ENCODE peak calls at places on chromosomes 1 and 21, in four cellular contexts. L, M, R and Q are unnamed samples.

GRCh38 chr1:206725053-206725963 is 40.6 kb downstream of the MAPKAPK2 start:
- DNase-seq in L (no peak), M (no peak), R (no peak), Q (no peak)

GRCh38 chr1:183804916-183805734 is at the start of gene RGL1:
- DNase-seq in L (peak; percentile 25), M (peak; percentile 83), R (no peak), Q (peak; percentile 81)

GRCh38 chr1:110916669-110917306 is 43.8 kb downstream of the CD53 start:
- DNase-seq in L (peak; percentile 15), M (no peak), R (no peak), Q (no peak)

GRCh38 chr1:24966724-24967346 is 36.8 kb upstream of the RUNX3 start:
- DNase-seq in L (no peak), M (no peak), R (peak; percentile 71), Q (no peak)

GRCh38 chr1:100903777-100904176 is 7.9 kb downstream of the SLC30A7 start:
- DNase-seq in L (no peak), M (no peak), R (no peak), Q (no peak)

GRCh38 chr1:224201336-224201735 is 18.3 kb downstream of the DEGS1 start:
- DNase-seq in L (no peak), M (no peak), R (no peak), Q (no peak)

GRCh38 chr1:15214507-15214906 is 32.5 kb upstream of the FHAD1 start:
- DNase-seq in L (no peak), M (peak; percentile 91), R (peak; percentile 8), Q (no peak)

GRCh38 chr1:96987186-96987703 is 265.7 kb downstream of the PTBP2 start:
- DNase-seq in L (no peak), M (no peak), R (no peak), Q (no peak)

GRCh38 chr1:21510113-21510493 is 880 bp downstream of the ALPL start:
- DNase-seq in L (no peak), M (no peak), R (no peak), Q (no peak)

GRCh38 chr1:78825561-78825960 is 175.9 kb downstream of the IFI44 start:
- DNase-seq in L (no peak), M (no peak), R (no peak), Q (no peak)

GRCh38 chr1:223486366-223486765 is 93.2 kb downstream of the CCDC185 start:
- DNase-seq in L (no peak), M (no peak), R (no peak), Q (peak; percentile 23)

GRCh38 chr1:77832889-77833288 is 53.4 kb downstream of the MIGA1 start:
- DNase-seq in L (no peak), M (no peak), R (peak; percentile 96), Q (no peak)

GRCh38 chr1:182301467-182302198 is 90.0 kb downstream of the GLUL start:
- DNase-seq in L (no peak), M (no peak), R (peak; percentile 31), Q (no peak)

GRCh38 chr1:203197625-203198024 is 11.1 kb upstream of the CHI3L1 start:
- DNase-seq in L (no peak), M (no peak), R (peak; percentile 67), Q (peak; percentile 13)

GRCh38 chr1:158251160-158251559 is 3.1 kb upstream of the CD1A start:
- DNase-seq in L (no peak), M (no peak), R (no peak), Q (no peak)

GRCh38 chr1:37415611-37416244 is 58.7 kb upstream of the ZC3H12A start:
- DNase-seq in L (no peak), M (no peak), R (no peak), Q (no peak)

GRCh38 chr1:243883551-243883950 is 33.5 kb upstream of the AKT3 start:
- DNase-seq in L (no peak), M (no peak), R (no peak), Q (no peak)

GRCh38 chr1:220123889-220124288 is 30.0 kb downstream of the IARS2 start:
- DNase-seq in L (no peak), M (no peak), R (no peak), Q (no peak)

GRCh38 chr1:99766378-99766800 is at the start of gene FRRS1:
- DNase-seq in L (peak; percentile 64), M (peak; percentile 58), R (peak; percentile 14), Q (peak; percentile 68)

GRCh38 chr1:27430903-27431653 is 38.7 kb downstream of the GPR3 start:
- DNase-seq in L (no peak), M (no peak), R (no peak), Q (peak; percentile 51)

GRCh38 chr1:3685906-3686305 is 33.6 kb downstream of the TP73 start:
- DNase-seq in L (no peak), M (no peak), R (no peak), Q (no peak)

GRCh38 chr1:44609412-44609767 is 64.9 kb downstream of the TMEM53 start:
- DNase-seq in L (no peak), M (peak; percentile 67), R (no peak), Q (peak; percentile 34)

GRCh38 chr1:241499910-241500309 is 19.6 kb downstream of the FH start:
- DNase-seq in L (no peak), M (no peak), R (no peak), Q (no peak)

GRCh38 chr1:240965581-240966091 is 353.7 kb upstream of the GREM2 start:
- DNase-seq in L (no peak), M (no peak), R (no peak), Q (no peak)

GRCh38 chr1:39086386-39087108 is 60.4 kb downstream of the NDUFS5 start:
- DNase-seq in L (no peak), M (peak; percentile 35), R (no peak), Q (no peak)

GRCh38 chr21:22120616-22121266 is 1122.5 kb downstream of the NCAM2 start:
- DNase-seq in L (no peak), M (no peak), R (no peak), Q (no peak)

GRCh38 chr21:46222436-46223116 is 6.0 kb downstream of the LSS start:
- DNase-seq in L (no peak), M (no peak), R (no peak), Q (no peak)

GRCh38 chr1:239722080-239722479 is 335.7 kb downstream of the CHRM3 start:
- DNase-seq in L (no peak), M (no peak), R (no peak), Q (no peak)

GRCh38 chr1:15707239-15707940 is 23.3 kb downstream of the PLEKHM2 start:
- DNase-seq in L (no peak), M (no peak), R (no peak), Q (no peak)

GRCh38 chr1:208219659-208220282 is 24.4 kb downstream of the PLXNA2 start:
- DNase-seq in L (no peak), M (peak; percentile 73), R (no peak), Q (peak; percentile 86)

GRCh38 chr1:74463301-74463988 is 49.0 kb downstream of the LRRC53 start:
- DNase-seq in L (no peak), M (no peak), R (peak; percentile 27), Q (no peak)

GRCh38 chr1:15218287-15219279 is 28.4 kb upstream of the FHAD1 start:
- DNase-seq in L (no peak), M (no peak), R (no peak), Q (no peak)

GRCh38 chr1:172484252-172484651 is 40.4 kb upstream of the PIGC start:
- DNase-seq in L (no peak), M (no peak), R (no peak), Q (no peak)

GRCh38 chr1:202122639-202123335 is at the start of gene GPR37L1:
- DNase-seq in L (no peak), M (peak; percentile 79), R (no peak), Q (peak; percentile 81)

GRCh38 chr21:38291875-38292274 is 35.1 kb downstream of the KCNJ15 start:
- DNase-seq in L (no peak), M (no peak), R (no peak), Q (no peak)